ENCODE peak calls at places on chromosome 20, in six cellular contexts. S, J, R, I, H and B are unnamed samples.

GRCh38 chr20:25695532-25696383 is 895 bp downstream of the ZNF337 start:
- DNase-seq in S (peak), J (no peak), R (peak), I (peak), H (peak), B (peak)

GRCh38 chr20:25275813-25276532 is 28.1 kb downstream of the PYGB start:
- DNase-seq in S (no peak), J (peak), R (no peak), I (no peak), H (no peak), B (no peak)

GRCh38 chr20:54208492-54209044 is 681 bp downstream of the PFDN4 start:
- DNase-seq in S (peak), J (no peak), R (peak), I (peak), H (peak), B (peak)

GRCh38 chr20:34558320-34559202 is at the start of gene MAP1LC3A:
- DNase-seq in S (peak), J (peak), R (peak), I (peak), H (peak), B (peak)

GRCh38 chr20:50371878-50372769 is 138.1 kb upstream of the PTPN1 start:
- DNase-seq in S (no peak), J (no peak), R (no peak), I (no peak), H (no peak), B (peak)

GRCh38 chr20:7161690-7162089 is 394.2 kb downstream of the BMP2 start:
- DNase-seq in S (peak), J (no peak), R (no peak), I (peak), H (peak), B (peak)

GRCh38 chr20:6714202-6714800 is 53.2 kb upstream of the BMP2 start:
- DNase-seq in S (peak), J (no peak), R (no peak), I (no peak), H (no peak), B (peak)

GRCh38 chr20:7123457-7123856 is 356.0 kb downstream of the BMP2 start:
- DNase-seq in S (no peak), J (no peak), R (no peak), I (no peak), H (no peak), B (no peak)

GRCh38 chr20:14828459-14828858 is 491.0 kb upstream of the FLRT3 start:
- DNase-seq in S (no peak), J (no peak), R (no peak), I (no peak), H (no peak), B (no peak)

GRCh38 chr20:4730782-4731181 is 9.1 kb downstream of the PRND start:
- DNase-seq in S (peak), J (no peak), R (peak), I (peak), H (peak), B (peak)

DNA sequence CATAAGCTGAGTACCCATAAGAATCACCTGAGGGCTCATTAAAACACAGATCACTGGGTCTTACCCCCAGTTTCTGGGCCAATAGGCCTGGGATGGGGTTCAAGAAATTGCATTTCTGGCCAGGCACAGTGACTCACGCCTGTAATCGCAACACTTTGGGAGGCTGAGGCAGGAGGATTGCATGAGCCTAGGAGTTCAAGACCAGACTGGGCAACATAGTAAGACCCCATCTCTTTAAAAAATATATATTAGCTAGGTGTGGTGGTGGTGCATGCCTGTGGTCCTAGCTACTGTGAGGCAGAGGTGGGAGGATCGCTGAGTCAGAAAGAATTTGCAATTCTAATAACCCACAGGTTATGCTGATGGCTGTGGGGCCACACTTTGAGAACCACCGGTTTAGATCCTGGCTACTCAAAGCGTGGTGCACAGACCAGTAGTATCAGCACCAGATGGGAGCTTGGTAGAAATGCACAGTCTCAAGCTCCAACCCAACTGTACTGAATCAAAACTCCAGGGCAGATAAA is 2.0 kb downstream of the CCM2L start:
- DNase-seq in S (no peak), J (no peak), R (no peak), I (no peak), H (no peak), B (no peak)
- H3K4me3 ChIP-seq in S (no peak), J (no peak), R (no peak), I (no peak), H (no peak), B (no peak)

GRCh38 chr20:32439132-32439829 is 81.2 kb downstream of the ASXL1 start:
- DNase-seq in S (peak), J (no peak), R (peak), I (no peak), H (peak), B (no peak)

GRCh38 chr20:32436968-32437367 is 78.8 kb downstream of the ASXL1 start:
- DNase-seq in S (no peak), J (no peak), R (no peak), I (no peak), H (no peak), B (no peak)

GRCh38 chr20:32438331-32438858 is 80.3 kb downstream of the ASXL1 start:
- DNase-seq in S (no peak), J (no peak), R (no peak), I (no peak), H (no peak), B (no peak)

GRCh38 chr20:32436142-32436861 is 78.2 kb downstream of the ASXL1 start:
- DNase-seq in S (no peak), J (no peak), R (no peak), I (no peak), H (no peak), B (no peak)

GRCh38 chr20:32437391-32438074 is 79.4 kb downstream of the ASXL1 start:
- DNase-seq in S (peak), J (peak), R (no peak), I (no peak), H (no peak), B (no peak)
- TF ChIP-seq CTCF in S (peak), J (peak), R (peak), I (peak), H (no peak), B (no peak)

GRCh38 chr20:32189123-32189410 is 18.5 kb downstream of the PLAGL2 start:
- DNase-seq in S (no peak), J (no peak), R (no peak), I (no peak), H (no peak), B (no peak)
- H3K4me3 ChIP-seq in S (peak), J (peak), R (no peak), I (peak), H (no peak), B (no peak)

GRCh38 chr20:44717986-44718385 is 2.8 kb downstream of the CCN5 start:
- DNase-seq in S (no peak), J (no peak), R (no peak), I (peak), H (no peak), B (no peak)
- TF ChIP-seq CTCF in S (peak), J (no peak), R (peak), I (peak), H (peak), B (peak)

GRCh38 chr20:62732356-62732755 is 23.7 kb downstream of the NTSR1 start:
- DNase-seq in S (no peak), J (no peak), R (no peak), I (no peak), H (no peak), B (no peak)

GRCh38 chr20:62732766-62733165 is 24.1 kb downstream of the NTSR1 start:
- DNase-seq in S (no peak), J (no peak), R (no peak), I (no peak), H (no peak), B (no peak)

GRCh38 chr20:62728028-62728780 is 19.6 kb downstream of the NTSR1 start:
- DNase-seq in S (no peak), J (no peak), R (no peak), I (no peak), H (no peak), B (no peak)

GRCh38 chr20:62728781-62729300 is 20.2 kb downstream of the NTSR1 start:
- DNase-seq in S (no peak), J (no peak), R (no peak), I (no peak), H (no peak), B (no peak)

DNA sequence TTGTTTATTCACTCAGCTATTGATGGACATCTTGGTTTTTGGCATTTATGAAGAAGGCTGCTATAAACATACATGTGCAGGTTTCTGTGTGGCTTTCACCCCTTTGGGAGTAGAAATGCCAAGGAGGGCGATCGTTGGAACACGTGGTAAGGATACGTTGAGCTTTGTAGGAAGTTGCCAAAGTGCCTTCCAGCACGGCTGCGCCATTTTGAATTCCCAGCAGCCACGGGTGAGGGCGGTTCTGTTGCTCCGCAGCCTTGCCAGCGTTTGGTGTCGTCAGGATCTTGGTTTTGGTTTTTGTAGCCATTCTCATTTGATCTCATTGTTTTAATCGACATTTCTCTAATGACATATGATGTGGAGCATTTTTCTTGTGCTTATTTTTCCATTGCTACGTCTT is 21.8 kb downstream of the NTSR1 start:
- DNase-seq in S (no peak), J (no peak), R (no peak), I (no peak), H (no peak), B (no peak)
- H3K4me3 ChIP-seq in S (no peak), J (no peak), R (no peak), I (no peak), H (no peak), B (no peak)

GRCh38 chr20:48661575-48662473 is 166.0 kb downstream of the PREX1 start:
- DNase-seq in S (no peak), J (no peak), R (peak), I (no peak), H (no peak), B (no peak)
- TF ChIP-seq CTCF in S (no peak), J (no peak), R (no peak), I (no peak), H (no peak), B (no peak)

DNA sequence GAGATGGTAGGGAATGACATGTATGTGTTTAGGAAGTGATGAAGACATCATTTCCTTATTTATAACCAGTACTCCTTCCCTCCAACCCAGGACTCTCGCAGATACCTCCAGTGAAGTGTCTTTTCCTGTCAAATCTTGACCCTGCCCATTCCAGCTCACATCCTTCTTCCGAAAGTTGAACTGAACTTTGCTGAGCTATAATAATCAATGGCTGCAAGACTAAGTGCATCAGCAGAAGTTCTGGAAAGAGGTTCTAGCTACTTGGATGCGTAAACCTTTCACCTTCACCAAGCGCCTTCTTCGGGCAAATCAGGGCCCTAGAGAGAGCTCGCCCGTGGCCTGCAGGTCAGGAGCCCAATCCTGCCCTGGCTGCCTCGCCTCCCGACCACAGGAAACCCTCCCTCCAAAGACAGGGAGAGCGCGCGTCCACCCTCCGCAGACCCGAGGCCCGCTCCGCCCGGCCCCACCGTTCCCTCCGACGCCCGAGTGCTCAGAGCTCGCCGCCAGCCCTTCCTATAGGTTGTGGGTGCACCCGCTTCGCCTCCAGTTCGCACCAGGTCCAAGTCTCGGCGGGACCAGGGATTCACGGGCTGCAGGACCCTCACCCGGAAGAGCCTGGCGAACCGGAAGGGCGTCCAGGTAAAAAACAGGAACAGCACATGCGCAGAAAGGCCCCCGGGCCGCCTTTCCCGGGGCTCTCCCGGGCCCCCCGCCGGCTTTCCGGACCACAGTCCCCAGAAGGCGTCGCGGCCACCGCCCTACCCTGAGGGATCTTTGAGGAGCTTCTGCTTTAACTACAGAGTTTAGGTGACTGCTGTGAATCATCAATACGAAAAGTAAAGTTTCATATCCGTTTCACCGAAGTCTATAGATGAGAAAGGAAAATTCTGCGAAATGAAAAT is at the start of gene ZNF334:
- DNase-seq in S (peak), J (peak), R (peak), I (peak), H (peak), B (peak)
- H3K4me3 ChIP-seq in S (peak), J (peak), R (peak), I (peak), H (peak), B (peak)

GRCh38 chr20:38881806-38882440 is 44.3 kb upstream of the FAM83D start:
- DNase-seq in S (no peak), J (no peak), R (no peak), I (no peak), H (no peak), B (no peak)

GRCh38 chr20:38882600-38882999 is 43.6 kb upstream of the FAM83D start:
- DNase-seq in S (no peak), J (no peak), R (no peak), I (no peak), H (no peak), B (no peak)

GRCh38 chr20:38883081-38883980 is 42.9 kb upstream of the FAM83D start:
- DNase-seq in S (no peak), J (no peak), R (peak), I (no peak), H (no peak), B (no peak)

GRCh38 chr20:38878798-38879197 is 47.4 kb upstream of the FAM83D start:
- DNase-seq in S (peak), J (no peak), R (peak), I (peak), H (peak), B (peak)

DNA sequence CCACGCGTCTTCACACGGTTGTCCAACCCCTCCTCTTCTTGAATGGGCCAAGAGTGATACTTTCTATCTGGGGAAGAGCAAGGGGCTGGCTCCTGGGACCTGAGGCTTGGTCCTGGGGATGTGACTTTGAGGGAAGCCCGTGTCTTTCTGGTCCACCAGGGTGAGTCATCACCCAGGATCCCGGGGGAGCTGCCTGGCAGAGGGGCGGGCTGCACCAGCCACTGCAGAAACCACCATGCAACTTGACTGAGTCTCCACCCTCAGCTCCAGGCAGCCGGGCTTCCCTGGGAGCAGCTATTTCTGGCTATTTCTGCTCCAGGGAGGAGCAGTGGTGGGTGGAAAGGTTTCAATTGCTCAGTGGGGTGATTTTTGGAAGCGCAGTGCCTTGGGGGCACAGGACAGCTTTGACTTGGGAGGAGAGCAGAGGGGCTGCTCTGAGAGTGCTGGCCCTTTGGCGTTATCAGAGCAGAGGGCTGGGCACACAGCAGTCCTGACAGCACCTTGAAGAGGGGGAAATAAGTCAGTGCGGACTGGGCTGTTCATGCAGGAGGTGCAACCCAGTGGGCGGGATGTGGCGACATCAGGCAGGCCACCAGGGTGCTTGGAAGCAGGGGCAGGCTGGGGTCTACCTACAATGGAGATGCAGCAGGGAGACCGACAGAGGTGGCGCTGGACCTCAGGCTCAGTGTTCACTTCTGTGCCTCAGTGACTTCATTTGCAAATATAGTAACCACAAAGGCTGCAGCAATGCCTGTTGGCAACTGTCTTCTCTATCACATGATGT is 45.1 kb upstream of the FAM83D start:
- DNase-seq in S (no peak), J (no peak), R (no peak), I (no peak), H (no peak), B (no peak)
- TF ChIP-seq CTCF in S (no peak), J (no peak), R (no peak), I (no peak), H (no peak), B (no peak)

DNA sequence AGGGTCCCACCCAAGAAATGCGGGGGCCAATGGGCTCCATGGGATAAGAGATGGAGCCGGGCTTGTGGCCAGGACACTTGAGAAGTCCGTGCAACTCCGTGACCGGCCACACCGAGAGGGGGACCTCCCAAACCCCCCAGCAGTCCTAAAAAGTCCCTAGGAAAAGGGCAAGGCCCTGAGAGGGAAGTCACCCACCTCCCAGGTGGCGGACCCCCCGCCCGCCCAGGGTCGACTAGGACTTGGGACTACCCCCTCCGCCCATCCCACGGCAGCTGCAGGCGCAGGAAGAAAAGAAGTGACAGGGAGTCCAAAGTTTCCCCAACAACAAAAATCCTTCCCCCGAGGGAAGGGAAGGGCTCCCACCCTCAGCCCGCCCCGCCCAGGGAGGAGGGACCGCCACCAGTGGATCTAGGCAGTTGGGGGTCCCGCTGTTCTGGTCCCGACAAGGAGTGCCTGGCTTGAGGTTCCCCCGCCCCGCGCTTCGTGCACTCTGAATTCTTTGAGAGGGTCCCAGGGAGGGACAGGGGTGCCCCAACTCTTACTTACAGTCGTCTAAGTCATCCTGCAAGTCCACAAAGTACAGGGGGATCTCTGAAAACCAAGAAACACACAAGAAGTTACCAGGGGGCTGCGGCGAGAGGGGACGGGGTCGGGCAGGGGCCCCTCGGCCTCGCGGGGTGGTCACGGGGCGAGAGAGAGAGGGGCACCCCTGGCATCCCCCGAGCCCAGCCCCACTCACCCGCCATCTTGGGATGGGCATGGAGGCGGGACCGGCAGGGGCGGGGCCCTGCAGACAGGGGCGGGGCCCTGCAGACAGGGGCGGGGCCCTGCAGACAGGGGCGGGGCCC is 611 bp upstream of the RAB22A start:
- DNase-seq in S (peak), J (peak), R (peak), I (peak), H (peak), B (peak)
- H3K4me3 ChIP-seq in S (peak), J (peak), R (peak), I (peak), H (peak), B (peak)